ENCODE peak calls at places on chromosomes 2 and 18, in eight cellular contexts. One of them, this sample, is unnamed.
A peak's percentile ranks its signal among the peaks of the same experiment; 100 is the strongest.

GRCh38 chr2:61707984-61708852 is 145.6 kb downstream of the FAM161A start:
- DNase-seq in breast epithelium: no peak
- DNase-seq in psoas muscle: no peak
- DNase-seq in neuronal stem cell: no peak
- DNase-seq in CD4-positive, alpha-beta T cell: no peak
- DNase-seq in cardiac muscle cell: peak; percentile 55
- DNase-seq in hepatocyte: peak; percentile 80
- DNase-seq in IMR-90: peak; percentile 83
- DNase-seq in this sample: no peak

GRCh38 chr2:143524001-143524608 is 394.9 kb downstream of the ARHGAP15 start:
- DNase-seq in IMR-90: peak; percentile 54
- DNase-seq in neuronal stem cell: no peak
- DNase-seq in breast epithelium: no peak
- DNase-seq in psoas muscle: no peak
- DNase-seq in cardiac muscle cell: no peak
- DNase-seq in hepatocyte: no peak
- DNase-seq in CD4-positive, alpha-beta T cell: no peak
- DNase-seq in this sample: no peak

GRCh38 chr2:81194176-81194575 is 889.6 kb upstream of the LRRTM1 start:
- DNase-seq in neuronal stem cell: no peak
- DNase-seq in IMR-90: no peak
- DNase-seq in psoas muscle: no peak
- DNase-seq in CD4-positive, alpha-beta T cell: no peak
- DNase-seq in cardiac muscle cell: no peak
- DNase-seq in breast epithelium: no peak
- DNase-seq in hepatocyte: no peak
- DNase-seq in this sample: no peak

GRCh38 chr2:3617198-3617890 is 22.4 kb downstream of the COLEC11 start:
- DNase-seq in IMR-90: no peak
- DNase-seq in neuronal stem cell: no peak
- DNase-seq in breast epithelium: peak; percentile 33
- DNase-seq in CD4-positive, alpha-beta T cell: no peak
- DNase-seq in hepatocyte: no peak
- DNase-seq in cardiac muscle cell: no peak
- DNase-seq in psoas muscle: no peak
- DNase-seq in this sample: peak; percentile 18

GRCh38 chr18:13424377-13424776 is 205.8 kb downstream of the LDLRAD4 start:
- DNase-seq in IMR-90: no peak
- DNase-seq in psoas muscle: no peak
- DNase-seq in cardiac muscle cell: no peak
- DNase-seq in hepatocyte: no peak
- DNase-seq in breast epithelium: no peak
- DNase-seq in neuronal stem cell: no peak
- DNase-seq in CD4-positive, alpha-beta T cell: no peak
- DNase-seq in this sample: no peak

GRCh38 chr2:122519806-122520205 is 764.4 kb downstream of the TSN start:
- DNase-seq in IMR-90: no peak
- DNase-seq in neuronal stem cell: no peak
- DNase-seq in CD4-positive, alpha-beta T cell: no peak
- DNase-seq in hepatocyte: peak; percentile 9
- DNase-seq in cardiac muscle cell: no peak
- DNase-seq in psoas muscle: no peak
- DNase-seq in breast epithelium: no peak
- DNase-seq in this sample: no peak

GRCh38 chr2:141641462-141641861 is 489.4 kb downstream of the LRP1B start:
- DNase-seq in IMR-90: peak; percentile 7
- DNase-seq in CD4-positive, alpha-beta T cell: no peak
- DNase-seq in breast epithelium: no peak
- DNase-seq in psoas muscle: no peak
- DNase-seq in hepatocyte: no peak
- DNase-seq in neuronal stem cell: no peak
- DNase-seq in cardiac muscle cell: no peak
- DNase-seq in this sample: no peak

GRCh38 chr2:229407170-229407569 is 136.1 kb upstream of the PID1 start:
- DNase-seq in neuronal stem cell: no peak
- DNase-seq in hepatocyte: peak; percentile 87
- DNase-seq in IMR-90: peak; percentile 74
- DNase-seq in psoas muscle: peak; percentile 85
- DNase-seq in cardiac muscle cell: no peak
- DNase-seq in CD4-positive, alpha-beta T cell: no peak
- DNase-seq in breast epithelium: peak; percentile 67
- DNase-seq in this sample: peak; percentile 81

GRCh38 chr2:165193178-165193777 is 10.6 kb downstream of the SCN3A start:
- DNase-seq in CD4-positive, alpha-beta T cell: no peak
- DNase-seq in breast epithelium: no peak
- DNase-seq in psoas muscle: no peak
- DNase-seq in hepatocyte: no peak
- DNase-seq in IMR-90: no peak
- DNase-seq in neuronal stem cell: no peak
- DNase-seq in cardiac muscle cell: no peak
- DNase-seq in this sample: no peak

GRCh38 chr18:69948919-69949537 is 1.4 kb upstream of the CD226 start:
- DNase-seq in IMR-90: peak; percentile 57
- DNase-seq in CD4-positive, alpha-beta T cell: no peak
- DNase-seq in neuronal stem cell: no peak
- DNase-seq in hepatocyte: no peak
- DNase-seq in psoas muscle: no peak
- DNase-seq in breast epithelium: no peak
- DNase-seq in cardiac muscle cell: peak; percentile 12
- DNase-seq in this sample: peak; percentile 50

GRCh38 chr18:6039055-6039454 is 143.7 kb upstream of the TMEM200C start:
- DNase-seq in psoas muscle: no peak
- DNase-seq in cardiac muscle cell: no peak
- DNase-seq in neuronal stem cell: no peak
- DNase-seq in breast epithelium: no peak
- DNase-seq in IMR-90: peak; percentile 60
- DNase-seq in CD4-positive, alpha-beta T cell: no peak
- DNase-seq in hepatocyte: no peak
- DNase-seq in this sample: no peak

GRCh38 chr2:206457188-206457634 is 13.9 kb downstream of the ADAM23 start:
- DNase-seq in neuronal stem cell: no peak
- DNase-seq in IMR-90: no peak
- DNase-seq in CD4-positive, alpha-beta T cell: no peak
- DNase-seq in breast epithelium: no peak
- DNase-seq in psoas muscle: no peak
- DNase-seq in hepatocyte: no peak
- DNase-seq in cardiac muscle cell: no peak
- DNase-seq in this sample: no peak

GRCh38 chr2:113085542-113085941 is 17.8 kb downstream of the IL1F10 start:
- DNase-seq in neuronal stem cell: no peak
- DNase-seq in psoas muscle: no peak
- DNase-seq in CD4-positive, alpha-beta T cell: no peak
- DNase-seq in cardiac muscle cell: no peak
- DNase-seq in breast epithelium: no peak
- DNase-seq in IMR-90: no peak
- DNase-seq in hepatocyte: no peak
- DNase-seq in this sample: no peak

GRCh38 chr18:76441668-76442412 is 53.2 kb downstream of the ZNF516 start:
- DNase-seq in IMR-90: no peak
- DNase-seq in cardiac muscle cell: no peak
- DNase-seq in psoas muscle: no peak
- DNase-seq in hepatocyte: no peak
- DNase-seq in breast epithelium: no peak
- DNase-seq in CD4-positive, alpha-beta T cell: no peak
- DNase-seq in neuronal stem cell: no peak
- DNase-seq in this sample: no peak

GRCh38 chr2:207469953-207470699 is 59.6 kb upstream of the CREB1 start:
- DNase-seq in IMR-90: no peak
- DNase-seq in CD4-positive, alpha-beta T cell: no peak
- DNase-seq in neuronal stem cell: no peak
- DNase-seq in breast epithelium: no peak
- DNase-seq in hepatocyte: no peak
- DNase-seq in psoas muscle: no peak
- DNase-seq in cardiac muscle cell: no peak
- DNase-seq in this sample: no peak

GRCh38 chr18:27577265-27577664 is 392.2 kb upstream of the CHST9 start:
- DNase-seq in neuronal stem cell: no peak
- DNase-seq in cardiac muscle cell: no peak
- DNase-seq in hepatocyte: no peak
- DNase-seq in CD4-positive, alpha-beta T cell: no peak
- DNase-seq in psoas muscle: no peak
- DNase-seq in breast epithelium: no peak
- DNase-seq in IMR-90: no peak
- DNase-seq in this sample: no peak

GRCh38 chr2:20212871-20213503 is 11.9 kb downstream of the SDC1 start:
- DNase-seq in IMR-90: no peak
- DNase-seq in CD4-positive, alpha-beta T cell: no peak
- DNase-seq in hepatocyte: no peak
- DNase-seq in neuronal stem cell: no peak
- DNase-seq in cardiac muscle cell: no peak
- DNase-seq in psoas muscle: no peak
- DNase-seq in breast epithelium: peak; percentile 88
- DNase-seq in this sample: peak; percentile 87

GRCh38 chr2:208406474-208407451 is at the start of gene PTH2R:
- DNase-seq in cardiac muscle cell: peak; percentile 66
- DNase-seq in neuronal stem cell: peak; percentile 29
- DNase-seq in psoas muscle: peak; percentile 48
- DNase-seq in hepatocyte: peak; percentile 37
- DNase-seq in IMR-90: no peak
- DNase-seq in breast epithelium: no peak
- DNase-seq in CD4-positive, alpha-beta T cell: no peak
- DNase-seq in this sample: peak; percentile 81

GRCh38 chr2:231514225-231514950 is 15.9 kb downstream of the NMUR1 start:
- DNase-seq in IMR-90: peak; percentile 93
- DNase-seq in neuronal stem cell: peak; percentile 96
- DNase-seq in hepatocyte: peak; percentile 99
- DNase-seq in psoas muscle: peak; percentile 99
- DNase-seq in CD4-positive, alpha-beta T cell: peak; percentile 98
- DNase-seq in breast epithelium: peak; percentile 98
- DNase-seq in cardiac muscle cell: peak; percentile 98
- DNase-seq in this sample: peak; percentile 98

GRCh38 chr2:231515603-231516002 is 14.6 kb downstream of the NMUR1 start:
- DNase-seq in neuronal stem cell: no peak
- DNase-seq in psoas muscle: no peak
- DNase-seq in cardiac muscle cell: no peak
- DNase-seq in CD4-positive, alpha-beta T cell: no peak
- DNase-seq in IMR-90: no peak
- DNase-seq in breast epithelium: no peak
- DNase-seq in hepatocyte: no peak
- DNase-seq in this sample: no peak

GRCh38 chr2:231512222-231512621 is 18.0 kb downstream of the NMUR1 start:
- DNase-seq in IMR-90: no peak
- DNase-seq in cardiac muscle cell: no peak
- DNase-seq in psoas muscle: no peak
- DNase-seq in breast epithelium: no peak
- DNase-seq in CD4-positive, alpha-beta T cell: no peak
- DNase-seq in hepatocyte: no peak
- DNase-seq in neuronal stem cell: no peak
- DNase-seq in this sample: no peak

GRCh38 chr2:231513746-231514224 is 16.5 kb downstream of the NMUR1 start:
- DNase-seq in neuronal stem cell: no peak
- DNase-seq in IMR-90: peak; percentile 7
- DNase-seq in breast epithelium: no peak
- DNase-seq in CD4-positive, alpha-beta T cell: no peak
- DNase-seq in psoas muscle: no peak
- DNase-seq in cardiac muscle cell: no peak
- DNase-seq in hepatocyte: no peak
- DNase-seq in this sample: no peak

DNA sequence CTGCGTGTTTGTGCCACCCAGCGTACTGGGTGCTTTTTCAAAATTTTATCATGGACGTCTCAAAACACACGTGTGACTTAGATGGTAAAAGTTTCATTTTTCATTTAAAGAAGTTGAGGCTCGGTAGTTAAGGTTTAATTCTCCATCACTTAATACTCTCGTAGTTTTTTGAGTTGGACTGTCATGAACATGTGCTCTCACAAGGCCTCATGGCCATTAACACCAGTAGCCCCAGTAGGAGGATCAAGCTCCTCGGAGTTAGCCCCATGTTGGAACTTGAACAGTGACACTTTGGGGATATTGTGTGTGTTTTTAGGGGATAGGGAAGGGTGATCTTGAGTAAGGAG is 15.3 kb downstream of the NMUR1 start:
- DNase-seq in breast epithelium: no peak
- DNase-seq in psoas muscle: no peak
- DNase-seq in IMR-90: no peak
- DNase-seq in cardiac muscle cell: no peak
- DNase-seq in neuronal stem cell: no peak
- DNase-seq in hepatocyte: no peak
- DNase-seq in CD4-positive, alpha-beta T cell: no peak
- DNase-seq in this sample: no peak
- H3K27ac ChIP-seq in breast epithelium: peak overlapping the region; percentile 84
- H3K27ac ChIP-seq in psoas muscle: peak overlapping the region; percentile 97
- H3K27ac ChIP-seq in IMR-90: peak overlapping the region; percentile 58
- H3K27ac ChIP-seq in cardiac muscle cell: peak overlapping the region; percentile 64
- H3K27ac ChIP-seq in neuronal stem cell: no peak overlapping the region
- H3K27ac ChIP-seq in hepatocyte: peak overlapping the region; percentile 47
- H3K27ac ChIP-seq in CD4-positive, alpha-beta T cell: peak overlapping the region; percentile 87
- H3K27ac ChIP-seq in this sample: peak overlapping the region; percentile 89

DNA sequence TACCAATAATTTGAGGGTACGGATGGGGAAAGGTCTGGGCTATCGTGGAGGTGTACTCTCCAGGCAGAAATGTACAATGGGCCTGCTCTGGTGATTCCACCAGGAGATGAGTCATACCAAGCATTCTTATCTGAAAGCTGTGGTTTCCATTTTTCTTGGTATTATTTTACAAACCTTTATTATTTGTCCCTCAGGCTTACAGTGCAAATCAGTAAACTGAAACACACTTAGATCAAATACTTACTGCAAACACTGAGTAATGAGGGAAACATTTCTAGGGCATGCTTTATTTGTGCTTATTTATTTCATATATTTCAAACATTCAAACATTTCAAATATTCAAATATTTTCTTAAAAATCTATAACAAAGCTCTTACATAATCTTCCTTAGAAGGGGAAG is 319.8 kb downstream of the RND3 start:
- DNase-seq in psoas muscle: no peak
- DNase-seq in CD4-positive, alpha-beta T cell: no peak
- DNase-seq in neuronal stem cell: no peak
- DNase-seq in hepatocyte: peak; percentile 11
- DNase-seq in cardiac muscle cell: no peak
- DNase-seq in breast epithelium: no peak
- DNase-seq in IMR-90: peak; percentile 77
- DNase-seq in this sample: no peak
- H3K9me3 ChIP-seq in psoas muscle: no peaks in the 10 kb centered on the region
- H3K9me3 ChIP-seq in CD4-positive, alpha-beta T cell: no peaks in the 10 kb centered on the region
- H3K9me3 ChIP-seq in neuronal stem cell: no peaks in the 10 kb centered on the region
- H3K9me3 ChIP-seq in hepatocyte: no peaks in the 10 kb centered on the region
- H3K9me3 ChIP-seq in cardiac muscle cell: no peaks in the 10 kb centered on the region
- H3K9me3 ChIP-seq in breast epithelium: no peaks in the 10 kb centered on the region
- H3K9me3 ChIP-seq in IMR-90: no peaks in the 10 kb centered on the region
- H3K9me3 ChIP-seq in this sample: peaks cover 18% of the 10 kb centered on the region

DNA sequence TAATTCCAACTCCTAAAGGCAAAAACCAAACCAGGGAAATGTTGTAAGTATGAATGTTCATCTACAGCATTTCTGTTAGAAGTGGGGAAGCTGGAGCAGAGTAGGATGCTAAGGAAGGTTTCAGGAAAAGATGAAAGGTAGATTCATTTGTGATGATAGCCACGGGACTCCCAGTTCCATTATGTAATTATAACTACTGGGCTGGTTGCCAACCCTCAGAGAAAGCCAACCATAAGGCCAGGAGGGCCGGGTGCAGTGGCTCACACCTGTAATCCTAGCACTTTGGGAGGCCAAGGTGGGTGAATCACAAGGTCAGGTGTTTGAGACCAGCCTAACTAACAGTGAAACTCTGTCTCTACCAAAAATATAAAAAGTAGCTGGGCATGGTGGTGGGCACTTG is 288.9 kb upstream of the ETAA1 start:
- DNase-seq in IMR-90: no peak
- DNase-seq in psoas muscle: no peak
- DNase-seq in neuronal stem cell: no peak
- DNase-seq in cardiac muscle cell: no peak
- DNase-seq in CD4-positive, alpha-beta T cell: no peak
- DNase-seq in hepatocyte: no peak
- DNase-seq in breast epithelium: no peak
- DNase-seq in this sample: no peak
- H3K27ac ChIP-seq in IMR-90: no peak overlapping the region
- H3K27ac ChIP-seq in psoas muscle: no peak overlapping the region
- H3K27ac ChIP-seq in neuronal stem cell: no peak overlapping the region
- H3K27ac ChIP-seq in cardiac muscle cell: no peak overlapping the region
- H3K27ac ChIP-seq in CD4-positive, alpha-beta T cell: no peak overlapping the region
- H3K27ac ChIP-seq in hepatocyte: no peak overlapping the region
- H3K27ac ChIP-seq in breast epithelium: no peak overlapping the region
- H3K27ac ChIP-seq in this sample: no peak overlapping the region

GRCh38 chr18:45678850-45679249 is 45.1 kb upstream of the SLC14A1 start:
- DNase-seq in psoas muscle: no peak
- DNase-seq in CD4-positive, alpha-beta T cell: no peak
- DNase-seq in cardiac muscle cell: no peak
- DNase-seq in IMR-90: no peak
- DNase-seq in hepatocyte: no peak
- DNase-seq in breast epithelium: no peak
- DNase-seq in neuronal stem cell: no peak
- DNase-seq in this sample: no peak
- H3K9me3 ChIP-seq in psoas muscle: no peaks in the 10 kb centered on the region
- H3K9me3 ChIP-seq in CD4-positive, alpha-beta T cell: no peaks in the 10 kb centered on the region
- H3K9me3 ChIP-seq in cardiac muscle cell: no peaks in the 10 kb centered on the region
- H3K9me3 ChIP-seq in IMR-90: no peaks in the 10 kb centered on the region
- H3K9me3 ChIP-seq in hepatocyte: no peaks in the 10 kb centered on the region
- H3K9me3 ChIP-seq in breast epithelium: no peaks in the 10 kb centered on the region
- H3K9me3 ChIP-seq in neuronal stem cell: no peaks in the 10 kb centered on the region
- H3K9me3 ChIP-seq in this sample: no peaks in the 10 kb centered on the region

This sample was measured in left lung.